ENCODE peak calls at places on chromosomes 13 and 19, in nine cellular contexts. H is suprapubic skin, R is stomach, X is GM23338, V is breast epithelium, Z is HCT116, F is esophagus muscularis mucosa, K is Panc1, L is H1. O is an unnamed sample.
A peak's percentile ranks its signal among the peaks of the same experiment; 100 is the strongest.

GRCh38 chr13:43574601-43575000 is 212.2 kb downstream of the ENOX1 start:
- DNase-seq in H (no peak), V (no peak), X (no peak), F (peak; percentile 26), R (no peak), Z (no peak), K (no peak), L (no peak), O (no peak)

GRCh38 chr19:28881616-28882015 is 331.3 kb downstream of the UQCRFS1 start:
- DNase-seq in H (no peak), K (no peak), V (no peak), X (no peak), Z (no peak), R (no peak), L (no peak), F (no peak), O (no peak)

GRCh38 chr19:18683109-18683954 is at the start of gene CRTC1:
- DNase-seq in F (no peak), K (no peak), H (peak; percentile 92), R (peak; percentile 90), X (peak; percentile 90), Z (peak; percentile 65), L (peak; percentile 46), V (peak; percentile 90), O (peak; percentile 98)

GRCh38 chr13:48294670-48295069 is 8.9 kb upstream of the RB1 start:
- DNase-seq in L (no peak), X (no peak), R (no peak), K (no peak), H (no peak), F (no peak), Z (no peak), V (no peak), O (no peak)

GRCh38 chr19:19477705-19478383 is 37.5 kb downstream of the TSSK6 start:
- DNase-seq in F (no peak), K (no peak), L (no peak), Z (no peak), V (no peak), R (peak; percentile 79), H (peak; percentile 61), X (no peak), O (no peak)

GRCh38 chr13:75217949-75218348 is 264.0 kb downstream of the TBC1D4 start:
- DNase-seq in F (no peak), K (no peak), H (no peak), V (no peak), R (no peak), Z (no peak), L (no peak), X (no peak), O (no peak)

GRCh38 chr13:98315466-98315865 is 138.4 kb upstream of the RNF113B start:
- DNase-seq in R (no peak), Z (no peak), V (no peak), X (no peak), F (no peak), K (no peak), H (no peak), L (no peak), O (no peak)

GRCh38 chr19:27935669-27936068 is 1277.3 kb downstream of the UQCRFS1 start:
- DNase-seq in L (no peak), H (no peak), F (no peak), K (no peak), R (no peak), Z (no peak), V (no peak), X (no peak), O (no peak)

GRCh38 chr19:45153339-45154063 is 7.3 kb downstream of the NKPD1 start:
- DNase-seq in K (no peak), R (peak; percentile 47), L (no peak), V (no peak), Z (no peak), X (peak; percentile 84), H (no peak), F (no peak), O (no peak)

GRCh38 chr13:105008606-105009005 is 1526.9 kb downstream of the EFNB2 start:
- DNase-seq in Z (no peak), K (no peak), F (no peak), X (no peak), V (no peak), H (no peak), R (no peak), L (no peak), O (no peak)

GRCh38 chr13:79267560-79267959 is 138.5 kb downstream of the RBM26 start:
- DNase-seq in R (no peak), X (no peak), Z (no peak), H (no peak), K (no peak), V (no peak), L (no peak), F (no peak), O (no peak)

GRCh38 chr13:82010780-82011179 is 1669.9 kb upstream of the SPRY2 start:
- DNase-seq in K (no peak), V (no peak), Z (no peak), F (no peak), H (no peak), X (no peak), R (no peak), L (no peak), O (no peak)

GRCh38 chr13:105336706-105337582 is 1198.5 kb downstream of the EFNB2 start:
- DNase-seq in L (no peak), R (no peak), Z (no peak), F (no peak), K (no peak), H (no peak), V (no peak), X (no peak), O (peak; percentile 47)

GRCh38 chr19:31066385-31066784 is 282.9 kb downstream of the TSHZ3 start:
- DNase-seq in H (no peak), Z (no peak), L (no peak), X (no peak), V (no peak), R (no peak), K (peak; percentile 68), F (no peak), O (no peak)

GRCh38 chr19:5850743-5851293 is 431 bp downstream of the FUT3 start:
- DNase-seq in V (no peak), L (no peak), K (no peak), R (peak; percentile 66), H (no peak), F (no peak), Z (no peak), X (no peak), O (no peak)

GRCh38 chr19:47257411-47258169 is 1.3 kb downstream of the CCDC9 start:
- DNase-seq in H (no peak), K (no peak), Z (no peak), R (no peak), L (no peak), F (no peak), X (peak; percentile 92), V (no peak), O (no peak)
- TF ChIP-seq POLR2AphosphoS5 in H (peak; percentile 70), K (peak; percentile 67), Z (peak; percentile 78), R (peak; percentile 33), L (peak; percentile 56), F (peak; percentile 76), X (peak; percentile 64), V (peak; percentile 61), O (peak; percentile 69)

GRCh38 chr13:64154514-64154913 is 2738.9 kb upstream of the PCDH20 start:
- DNase-seq in V (no peak), H (no peak), K (no peak), L (no peak), X (peak; percentile 16), F (no peak), Z (peak; percentile 4), R (no peak), O (no peak)
- TF ChIP-seq CTCF in V (no peak), H (no peak), K (peak; percentile 27), L (no peak), X (no peak), F (no peak), Z (peak; percentile 24), R (no peak), O (no peak)

GRCh38 chr13:49399801-49400472 is 43.9 kb downstream of the CAB39L start:
- DNase-seq in V (no peak), Z (no peak), L (no peak), F (no peak), X (no peak), H (no peak), R (no peak), K (no peak), O (no peak)

GRCh38 chr13:49404621-49405020 is 39.2 kb downstream of the CAB39L start:
- DNase-seq in R (no peak), V (no peak), H (no peak), K (no peak), Z (no peak), L (no peak), X (no peak), F (no peak), O (no peak)

GRCh38 chr13:49403966-49404365 is 39.9 kb downstream of the CAB39L start:
- DNase-seq in K (no peak), V (no peak), F (no peak), Z (no peak), X (no peak), H (no peak), R (no peak), L (no peak), O (no peak)

GRCh38 chr13:49395416-49396277 is 48.2 kb downstream of the CAB39L start:
- DNase-seq in L (no peak), K (no peak), Z (no peak), V (no peak), H (no peak), X (no peak), F (no peak), R (no peak), O (no peak)

GRCh38 chr13:49400755-49401659 is 42.9 kb downstream of the CAB39L start:
- DNase-seq in V (no peak), X (peak; percentile 27), Z (no peak), L (no peak), R (peak; percentile 45), F (no peak), K (no peak), H (no peak), O (peak; percentile 40)
- TF ChIP-seq POLR2AphosphoS5 in V (no peak), X (no peak), Z (no peak), L (no peak), R (peak; percentile 87), F (peak; percentile 91), K (no peak), H (peak; percentile 46), O (no peak)

GRCh38 chr13:22031702-22032286 is 360.9 kb downstream of the FGF9 start:
- DNase-seq in H (no peak), V (no peak), L (no peak), X (no peak), R (no peak), F (peak; percentile 53), K (no peak), Z (no peak), O (no peak)

GRCh38 chr13:22027561-22027960 is 356.7 kb downstream of the FGF9 start:
- DNase-seq in K (no peak), H (no peak), Z (no peak), X (peak; percentile 32), R (no peak), F (no peak), L (no peak), V (no peak), O (no peak)

GRCh38 chr13:22028831-22029230 is 358.0 kb downstream of the FGF9 start:
- DNase-seq in Z (no peak), R (no peak), X (no peak), H (no peak), V (no peak), F (peak; percentile 66), K (no peak), L (no peak), O (no peak)

GRCh38 chr13:22032905-22033304 is 362.0 kb downstream of the FGF9 start:
- DNase-seq in F (peak; percentile 79), H (no peak), K (no peak), R (no peak), X (no peak), L (no peak), Z (no peak), V (no peak), O (no peak)

GRCh38 chr13:22030321-22030720 is 359.4 kb downstream of the FGF9 start:
- DNase-seq in K (no peak), R (no peak), Z (no peak), F (peak; percentile 91), H (no peak), V (no peak), L (no peak), X (no peak), O (no peak)
- TF ChIP-seq CTCF in K (no peak), R (no peak), Z (no peak), F (no peak), H (no peak), V (no peak), L (no peak), X (no peak), O (no peak)